ENCODE peak calls at places on chromosomes 16 and 17, in four cellular contexts. J is dorsolateral prefrontal cortex, Y is HCT116, B is IMR-90. P is an unnamed sample.

GRCh38 chr17:83173997-83174858 is 94.8 kb downstream of the METRNL start:
- DNase-seq in J (no peak), Y (no peak), B (peak), P (no peak)

GRCh38 chr17:34511265-34511664 is 68.1 kb upstream of the TMEM132E start:
- DNase-seq in J (no peak), Y (no peak), B (no peak), P (no peak)

GRCh38 chr17:73705594-73705993 is 61.3 kb upstream of the SDK2 start:
- DNase-seq in J (peak), Y (no peak), B (peak), P (no peak)

GRCh38 chr16:85650864-85651811 is 37.6 kb downstream of the GINS2 start:
- DNase-seq in J (no peak), Y (no peak), B (no peak), P (no peak)

GRCh38 chr16:89828199-89828869 is at the start of gene SPIRE2:
- DNase-seq in J (peak), Y (no peak), B (peak), P (no peak)

GRCh38 chr17:82242698-82242976 is 13.8 kb downstream of the SLC16A3 start:
- DNase-seq in J (no peak), Y (no peak), B (no peak), P (no peak)

GRCh38 chr16:372584-372983 is 2.2 kb upstream of the MRPL28 start:
- DNase-seq in J (no peak), Y (no peak), B (no peak), P (no peak)

GRCh38 chr16:21222495-21223337 is 10.8 kb upstream of the ANKS4B start:
- DNase-seq in J (no peak), Y (no peak), B (no peak), P (no peak)

GRCh38 chr17:31540602-31541307 is 149.3 kb downstream of the RAB11FIP4 start:
- DNase-seq in J (no peak), Y (no peak), B (no peak), P (no peak)

GRCh38 chr17:31538080-31538762 is 146.7 kb downstream of the RAB11FIP4 start:
- DNase-seq in J (no peak), Y (no peak), B (no peak), P (no peak)

GRCh38 chr17:31535581-31535981 is 144.1 kb downstream of the RAB11FIP4 start:
- DNase-seq in J (no peak), Y (no peak), B (no peak), P (no peak)

GRCh38 chr17:31536451-31536850 is 145.0 kb downstream of the RAB11FIP4 start:
- DNase-seq in J (no peak), Y (no peak), B (no peak), P (no peak)

GRCh38 chr17:31537558-31537957 is 146.1 kb downstream of the RAB11FIP4 start:
- DNase-seq in J (no peak), Y (no peak), B (peak), P (no peak)
- H3K27ac ChIP-seq in J (no peak), Y (no peak), B (no peak), P (no peak)

DNA sequence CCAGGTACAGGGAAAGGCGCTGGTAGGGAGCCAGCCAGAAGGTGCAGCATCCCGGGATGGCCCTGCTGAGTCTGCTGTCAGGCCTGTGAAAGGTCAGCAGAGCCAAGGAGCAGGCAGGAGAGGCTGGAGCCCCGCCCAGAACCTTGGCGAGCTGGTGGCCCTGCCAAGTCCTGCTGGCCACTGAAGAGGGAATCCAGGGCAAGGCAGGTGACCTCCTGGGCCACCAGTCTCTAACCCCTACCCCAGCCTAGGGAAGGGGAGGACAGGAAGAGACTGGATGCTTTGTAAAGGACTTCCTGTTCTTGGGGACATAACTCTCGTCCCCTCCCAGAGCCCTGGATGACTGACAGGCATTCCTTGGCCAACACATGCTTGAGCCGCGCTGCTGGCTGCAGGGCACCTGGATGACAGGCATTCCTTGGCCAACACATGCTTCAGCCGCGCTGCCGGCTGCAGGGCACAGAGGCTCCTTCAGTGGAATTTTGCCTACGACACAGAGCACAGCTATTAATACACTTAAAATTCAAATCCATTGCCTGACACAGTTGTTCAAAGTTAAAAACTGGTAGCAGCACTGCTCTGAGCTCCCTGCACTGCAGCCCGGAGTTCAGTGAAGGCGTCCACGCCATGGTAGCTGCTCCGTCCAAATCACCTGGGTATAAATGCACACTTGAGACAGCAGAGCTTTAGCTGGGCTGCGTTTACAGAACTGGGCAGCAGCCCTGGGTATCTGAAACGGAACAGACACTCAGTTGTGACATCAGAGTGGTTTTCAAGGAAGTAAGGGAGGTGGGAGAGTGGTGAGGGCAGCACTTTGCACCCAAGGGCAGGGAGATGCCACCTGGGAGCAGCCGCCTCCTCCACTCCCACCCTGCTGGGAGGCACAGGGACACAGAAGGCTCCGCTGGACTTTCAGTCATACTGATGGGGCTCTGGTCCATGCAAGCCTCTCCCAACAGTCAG is 2.0 kb upstream of the BRICD5 start:
- DNase-seq in J (no peak), Y (no peak), B (no peak), P (no peak)
- H3K27ac ChIP-seq in J (peak), Y (peak), B (no peak), P (no peak)

GRCh38 chr17:38452719-38453118 is 24.5 kb downstream of the ARHGAP23 start:
- DNase-seq in J (no peak), Y (no peak), B (no peak), P (no peak)
- H3K27ac ChIP-seq in J (peak), Y (peak), B (peak), P (peak)

GRCh38 chr17:75914643-75915265 is 10.1 kb upstream of the MRPL38 start:
- DNase-seq in J (peak), Y (no peak), B (no peak), P (no peak)

GRCh38 chr17:75910699-75911098 is 6.0 kb upstream of the MRPL38 start:
- DNase-seq in J (no peak), Y (no peak), B (no peak), P (no peak)

GRCh38 chr17:75909812-75910274 is 5.2 kb upstream of the MRPL38 start:
- DNase-seq in J (no peak), Y (no peak), B (peak), P (no peak)

GRCh38 chr17:75915268-75915667 is 10.6 kb upstream of the MRPL38 start:
- DNase-seq in J (no peak), Y (no peak), B (no peak), P (no peak)

GRCh38 chr17:75913537-75914210 is 9.0 kb upstream of the MRPL38 start:
- DNase-seq in J (no peak), Y (no peak), B (no peak), P (no peak)
- H3K27ac ChIP-seq in J (no peak), Y (no peak), B (no peak), P (no peak)

GRCh38 chr17:55144518-55144917 is 120.2 kb upstream of the HLF start:
- DNase-seq in J (no peak), Y (no peak), B (no peak), P (no peak)

GRCh38 chr17:55140751-55141150 is 124.0 kb upstream of the HLF start:
- DNase-seq in J (no peak), Y (no peak), B (no peak), P (no peak)
- H3K27ac ChIP-seq in J (no peak), Y (no peak), B (no peak), P (no peak)

P was measured in thoracic aorta.